ENCODE peak calls at places on chromosomes 16 and 17, in nine cellular contexts. D is thyroid gland, O is ovary, G is thoracic aorta, B is prostate gland, J is H9, S is fibroblast of lung, N is mesendoderm, A is GM23248. Z is an unnamed sample. For H3K4me1, the result is how much of the 10 kb centered on the place peaks cover.

GRCh38 chr17:6666077-6666521 is 14.5 kb downstream of the C17orf100 start:
- DNase-seq in N (peak), O (peak), A (peak), G (no peak), S (peak), B (peak), J (peak), D (peak), Z (peak)

GRCh38 chr17:17994271-17994670 is 21.6 kb downstream of the DRC3 start:
- DNase-seq in B (no peak), D (no peak), J (peak), O (peak), A (peak), N (peak), S (no peak), G (no peak), Z (no peak)

GRCh38 chr16:74718140-74718539 is 17.5 kb upstream of the MLKL start:
- DNase-seq in J (no peak), B (no peak), O (no peak), D (no peak), G (no peak), A (no peak), S (no peak), N (no peak), Z (no peak)

GRCh38 chr17:73232587-73233373 is 28.9 kb downstream of the CPSF4L start:
- DNase-seq in B (peak), N (peak), A (peak), S (peak), D (peak), G (no peak), J (no peak), O (no peak), Z (peak)

GRCh38 chr17:50117202-50118040 is 12.5 kb downstream of the SAMD14 start:
- DNase-seq in G (no peak), O (peak), S (peak), B (peak), A (peak), J (peak), N (peak), D (peak), Z (no peak)

GRCh38 chr16:27430923-27431484 is 29.0 kb downstream of the IL21R start:
- DNase-seq in A (peak), S (peak), J (peak), G (no peak), N (peak), D (no peak), B (no peak), O (no peak), Z (no peak)

GRCh38 chr17:57682667-57683066 is 62.4 kb downstream of the CCDC182 start:
- DNase-seq in A (no peak), S (no peak), N (no peak), G (no peak), D (no peak), O (no peak), B (no peak), J (no peak), Z (peak)

GRCh38 chr17:19304209-19304608 is 58.3 kb downstream of the B9D1 start:
- DNase-seq in O (no peak), B (no peak), A (peak), N (no peak), J (no peak), G (no peak), D (no peak), S (peak), Z (peak)

GRCh38 chr16:30122621-30123160 is 329 bp downstream of the MAPK3 start:
- DNase-seq in D (no peak), B (no peak), A (peak), O (no peak), G (no peak), N (no peak), J (no peak), S (no peak), Z (no peak)

DNA sequence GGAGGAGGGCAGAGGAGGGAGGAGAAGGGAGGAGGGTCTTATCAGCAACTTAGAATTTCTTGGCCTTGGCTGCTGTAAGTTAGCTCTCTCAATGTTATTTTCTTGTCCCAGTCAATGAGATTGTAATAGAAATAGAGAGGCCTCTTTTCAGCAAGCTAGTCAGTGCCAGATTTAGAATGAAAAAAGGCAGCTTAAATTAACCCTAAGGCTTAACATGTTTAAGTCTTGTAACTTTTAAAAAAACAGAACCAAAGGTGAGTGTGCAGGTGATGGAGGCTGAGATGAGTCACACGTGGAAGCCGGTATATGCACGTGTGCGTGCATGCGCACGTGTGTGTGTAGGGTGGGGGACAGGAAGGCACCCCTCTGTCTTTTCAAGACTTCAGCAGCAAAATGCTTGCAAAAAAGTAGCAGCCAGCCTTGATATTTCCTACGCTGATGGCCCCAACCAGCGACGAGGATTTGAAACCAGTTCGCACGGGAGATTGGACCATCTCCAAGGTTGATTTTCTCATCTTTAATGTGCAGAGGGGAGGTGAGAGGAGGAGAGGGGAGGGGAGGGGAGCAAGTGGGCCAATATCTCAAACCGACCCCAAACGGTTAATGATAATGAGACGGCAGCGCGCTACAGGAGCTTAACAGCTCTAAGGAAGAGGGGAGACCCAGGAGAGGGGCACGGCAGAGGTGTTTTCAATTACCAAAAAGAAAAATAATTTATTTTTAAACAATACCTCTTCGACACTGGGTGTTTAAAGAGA is 154.8 kb downstream of the ZNF423 start:
- DNase-seq in S (peak), G (no peak), J (no peak), N (peak), B (no peak), A (no peak), D (no peak), O (no peak), Z (no peak)
- H3K27ac ChIP-seq in S (no peak), G (peak), J (peak), N (peak), B (peak), A (no peak), D (peak), O (peak), Z (no peak)

GRCh38 chr17:1200440-1200839 is 20.7 kb upstream of the ABR start:
- DNase-seq in O (no peak), N (no peak), J (no peak), B (no peak), A (no peak), G (no peak), D (no peak), S (no peak), Z (no peak)
- H3K4me1 ChIP-seq in O (under half), N (under half), J (under half), B (under half), A (under half), G (under half), D (under half), S (under half), Z (under half)

DNA sequence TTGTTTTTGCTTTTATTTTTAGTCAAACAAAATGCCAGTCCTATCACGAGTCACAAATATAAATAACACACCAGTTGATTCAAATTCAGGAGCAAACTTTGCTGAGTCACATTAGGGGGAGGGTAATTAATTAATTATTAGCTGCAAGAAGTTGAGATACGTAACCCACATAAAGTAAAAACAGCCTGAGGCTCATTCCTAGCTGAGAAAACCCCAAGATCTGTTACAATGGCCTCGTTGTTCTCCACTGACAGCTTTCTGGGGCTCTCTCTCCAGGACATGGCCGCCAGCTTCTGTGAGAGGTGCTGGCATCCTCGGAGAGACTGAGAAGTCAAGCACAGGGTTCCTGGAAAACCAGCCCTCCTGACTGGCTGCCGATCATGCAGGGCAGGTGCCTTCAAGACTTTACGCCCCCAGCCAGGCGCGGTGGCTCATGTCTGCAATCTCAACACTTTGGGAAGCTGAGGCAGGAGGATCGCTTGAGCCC is 11.1 kb downstream of the RAB40B start:
- DNase-seq in J (no peak), G (no peak), S (peak), B (peak), N (no peak), A (no peak), D (peak), O (no peak), Z (no peak)
- H3K27ac ChIP-seq in J (no peak), G (no peak), S (no peak), B (peak), N (no peak), A (no peak), D (no peak), O (no peak), Z (no peak)

GRCh38 chr17:29709861-29710849 is 87.4 kb upstream of the CORO6 start:
- DNase-seq in B (no peak), G (no peak), O (no peak), A (peak), N (no peak), J (no peak), S (peak), D (peak), Z (no peak)

GRCh38 chr17:29710891-29711418 is 88.2 kb upstream of the CORO6 start:
- DNase-seq in O (no peak), D (no peak), B (no peak), S (peak), G (no peak), J (no peak), A (peak), N (peak), Z (no peak)

GRCh38 chr17:29705352-29705751 is 82.6 kb upstream of the CORO6 start:
- DNase-seq in J (no peak), B (no peak), D (no peak), N (no peak), G (no peak), O (no peak), S (no peak), A (no peak), Z (no peak)

GRCh38 chr17:29706045-29706431 is 83.3 kb upstream of the CORO6 start:
- DNase-seq in O (no peak), A (no peak), S (no peak), J (no peak), G (no peak), N (no peak), D (no peak), B (no peak), Z (no peak)

DNA sequence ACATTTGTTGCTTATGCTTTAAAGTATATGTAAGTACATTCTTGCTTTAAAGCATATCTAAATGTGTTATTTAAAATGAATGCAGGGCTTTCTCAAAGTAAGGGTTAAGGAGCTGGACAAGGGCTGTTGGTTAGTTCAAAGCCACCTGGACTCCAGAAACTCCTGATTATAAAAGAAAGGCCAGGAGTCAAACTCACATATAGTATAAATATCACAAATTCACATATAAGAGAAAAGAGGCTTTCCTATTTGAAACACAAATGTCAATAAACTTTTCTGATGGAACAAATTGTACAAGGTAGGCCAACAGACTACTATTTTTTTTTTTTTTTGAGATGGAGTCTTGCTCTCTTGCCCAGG is 84.5 kb upstream of the CORO6 start:
- DNase-seq in O (no peak), D (no peak), B (no peak), N (no peak), G (no peak), S (no peak), J (no peak), A (no peak), Z (no peak)
- H3K4me1 ChIP-seq in O (under half), D (half or more), B (under half), N (under half), G (under half), S (under half), J (under half), A (under half), Z (under half)

Z was measured in SJSA1.